ENCODE peak calls at places on chromosomes 1 and 21, in five cellular contexts. H is stimulated activated CD4-positive, alpha-beta T cell treated with anti-CD3 and anti-CD28 coated beads, Interleukin-1b, Interleukin-23, amount 100 ng/mL, for 4 hours; Y is PC-3; F is HEK293T; N is T-cell. U is an unnamed sample.

GRCh38 chr1:228219245-228219961 is 11.6 kb downstream of the OBSCN start:
- DNase-seq in H (no peak), Y (no peak), F (no peak), N (no peak), U (no peak)

GRCh38 chr21:29775462-29775861 is 164.3 kb downstream of the GRIK1 start:
- DNase-seq in H (no peak), Y (no peak), F (no peak), N (no peak), U (no peak)

GRCh38 chr1:201608635-201609395 is 69.9 kb downstream of the NAV1 start:
- DNase-seq in H (no peak), Y (no peak), F (no peak), N (no peak), U (no peak)

GRCh38 chr21:33940846-33941245 is 25.2 kb upstream of the ATP5PO start:
- DNase-seq in H (no peak), Y (no peak), F (no peak), N (no peak), U (no peak)

GRCh38 chr1:121516279-121516967 is 331.6 kb downstream of the SRGAP2C start:
- DNase-seq in H (no peak), Y (no peak), F (no peak), N (peak), U (peak)

GRCh38 chr21:44405948-44406872 is 49.1 kb upstream of the LRRC3 start:
- DNase-seq in H (no peak), Y (peak), F (no peak), N (no peak), U (no peak)

GRCh38 chr1:38512789-38513188 is 346.8 kb downstream of the RRAGC start:
- DNase-seq in H (no peak), Y (no peak), F (no peak), N (no peak), U (no peak)

GRCh38 chr1:155134858-155135415 is 715 bp upstream of the SLC50A1 start:
- DNase-seq in H (peak), Y (peak), F (peak), N (no peak), U (peak)

GRCh38 chr21:38669186-38669585 is 136.5 kb upstream of the ETS2 start:
- DNase-seq in H (no peak), Y (peak), F (peak), N (no peak), U (no peak)

GRCh38 chr1:209593747-209594146 is 10.2 kb downstream of the CAMK1G start:
- DNase-seq in H (no peak), Y (no peak), F (no peak), N (no peak), U (no peak)

GRCh38 chr1:109630081-109630880 is 10.6 kb downstream of the AMPD2 start:
- DNase-seq in H (peak), Y (no peak), F (peak), N (peak), U (no peak)

GRCh38 chr21:39319251-39319756 is 5.9 kb upstream of the BRWD1 start:
- DNase-seq in H (no peak), Y (no peak), F (no peak), N (no peak), U (no peak)

GRCh38 chr1:63322248-63322943 is at the start of gene FOXD3:
- DNase-seq in H (no peak), Y (peak), F (peak), N (no peak), U (peak)